ENCODE peak calls at places on chromosomes 13 and 19, in ten cellular contexts. N, T, W, R, U, Q, Z, O, Y and B are unnamed samples.

GRCh38 chr13:28181413-28181812 is 43.1 kb downstream of the PAN3 start:
- DNase-seq in Q (peak), R (no peak), Y (no peak), T (no peak), Z (no peak), O (no peak), W (no peak), U (no peak), N (no peak), B (peak)

GRCh38 chr19:6238643-6239281 is 41.0 kb downstream of the MLLT1 start:
- DNase-seq in R (peak), T (no peak), Y (peak), O (peak), W (no peak), U (no peak), N (no peak), Z (no peak), Q (peak), B (peak)

GRCh38 chr13:20188649-20189553 is 3.8 kb downstream of the GJB2 start:
- DNase-seq in R (peak), O (no peak), W (no peak), Q (no peak), T (no peak), U (no peak), Z (no peak), Y (no peak), N (no peak), B (no peak)

GRCh38 chr13:40082644-40083043 is 427.2 kb downstream of the COG6 start:
- DNase-seq in N (peak), Z (no peak), Y (no peak), W (no peak), R (no peak), T (no peak), U (no peak), Q (no peak), O (peak), B (no peak)

GRCh38 chr19:40190891-40191835 is at the start of gene MAP3K10:
- DNase-seq in U (peak), Y (peak), R (peak), T (peak), W (peak), Z (no peak), O (peak), N (peak), Q (peak), B (peak)

GRCh38 chr19:49881672-49882394 is 4.3 kb downstream of the TBC1D17 start:
- DNase-seq in W (no peak), T (no peak), U (no peak), Q (no peak), Z (no peak), N (no peak), Y (no peak), R (no peak), O (no peak), B (peak)

GRCh38 chr19:1279782-1280341 is 4.5 kb downstream of the FAM174C start:
- DNase-seq in Q (peak), Z (no peak), N (peak), O (peak), U (peak), R (peak), W (peak), T (peak), Y (peak), B (peak)

GRCh38 chr19:47511128-47511517 is 3.7 kb downstream of the NAPA start:
- DNase-seq in T (no peak), Q (no peak), Z (no peak), N (peak), Y (peak), W (peak), R (no peak), U (no peak), O (peak), B (peak)

GRCh38 chr19:12200020-12200419 is 37.1 kb downstream of the ZNF136 start:
- DNase-seq in U (no peak), O (no peak), Q (no peak), T (no peak), R (no peak), W (no peak), Z (no peak), N (no peak), Y (no peak), B (no peak)

GRCh38 chr13:25295228-25295627 is 6.2 kb upstream of the NUP58 start:
- DNase-seq in Q (peak), O (no peak), W (no peak), Y (no peak), T (no peak), R (no peak), Z (no peak), N (no peak), U (no peak), B (peak)

GRCh38 chr13:41914552-41914951 is 46.4 kb downstream of the VWA8 start:
- DNase-seq in Y (no peak), Q (no peak), T (no peak), Z (no peak), U (no peak), O (no peak), R (no peak), N (no peak), W (no peak), B (no peak)

GRCh38 chr19:58499021-58499927 is 12.5 kb downstream of the SLC27A5 start:
- DNase-seq in U (peak), Q (peak), W (peak), R (peak), Z (peak), N (peak), Y (peak), O (peak), T (peak), B (peak)
- TF ChIP-seq CTCF in U (no peak), Q (peak), W (no peak), R (no peak), Z (peak), N (no peak), Y (peak), O (peak), T (no peak), B (peak)

GRCh38 chr13:73417012-73417615 is 358.3 kb downstream of the KLF5 start:
- DNase-seq in U (no peak), Q (no peak), N (no peak), Y (no peak), Z (no peak), O (peak), W (peak), R (no peak), T (peak), B (peak)
- TF ChIP-seq CTCF in U (no peak), Q (peak), N (no peak), Y (no peak), Z (peak), O (peak), W (no peak), R (no peak), T (peak), B (peak)

GRCh38 chr13:66195238-66195637 is 1034.9 kb downstream of the PCDH9 start:
- DNase-seq in U (no peak), T (no peak), Y (no peak), Z (no peak), Q (no peak), O (no peak), W (no peak), N (no peak), R (no peak), B (no peak)

GRCh38 chr13:66205807-66206206 is 1024.3 kb downstream of the PCDH9 start:
- DNase-seq in U (no peak), W (no peak), N (no peak), R (no peak), Y (no peak), Q (no peak), T (no peak), Z (no peak), O (no peak), B (no peak)

GRCh38 chr13:66200555-66200954 is 1029.6 kb downstream of the PCDH9 start:
- DNase-seq in O (no peak), Q (no peak), Z (no peak), R (no peak), U (no peak), Y (no peak), N (no peak), W (no peak), T (no peak), B (peak)
- TF ChIP-seq CTCF in O (no peak), Q (peak), Z (no peak), R (no peak), U (no peak), Y (no peak), N (no peak), W (no peak), T (no peak), B (peak)

GRCh38 chr13:108305655-108306054 is 36.1 kb downstream of the TNFSF13B start:
- DNase-seq in U (no peak), N (no peak), O (no peak), Q (no peak), Y (no peak), W (no peak), R (no peak), T (no peak), Z (no peak), B (no peak)
- TF ChIP-seq CTCF in U (no peak), N (no peak), O (no peak), Q (no peak), Y (no peak), W (no peak), R (no peak), T (no peak), Z (no peak), B (no peak)